ENCODE peak calls at places on chromosome 18, in ten cellular contexts. L is sciatic nerve; P is fibroblast of pulmonary artery; S is brain microvascular endothelial cell; I is hypothalamus; K is stimulated activated CD4-positive, alpha-beta T cell treated with anti-CD3 and anti-CD28 coated beads, Interleukin-1b, Interleukin-23, amount 100 ng/mL, for 1 hour; Z is effector memory CD8-positive, alpha-beta T cell; E is HS-5; F is activated CD4-positive, alpha-beta T cell treated with anti-CD3 and anti-CD28 coated beads, Interleukin-2, amount 50 U/mL, for 4 hours; U is HuH-7.5. W is an unnamed sample.

GRCh38 chr18:50194623-50195532 is at the start of gene MYO5B:
- DNase-seq in L (no peak), I (no peak), S (no peak), P (no peak), Z (peak), F (peak), K (no peak), E (no peak), U (peak), W (peak)

GRCh38 chr18:13245481-13246000 is 27.0 kb downstream of the LDLRAD4 start:
- DNase-seq in U (no peak), I (no peak), L (no peak), P (no peak), K (no peak), S (no peak), Z (no peak), F (no peak), E (no peak), W (no peak)

GRCh38 chr18:78102135-78102534 is 852.5 kb downstream of the GALR1 start:
- DNase-seq in F (no peak), P (no peak), L (no peak), S (no peak), E (no peak), I (no peak), U (no peak), Z (no peak), K (no peak), W (no peak)

GRCh38 chr18:76384114-76384790 is 110.8 kb downstream of the ZNF516 start:
- DNase-seq in F (no peak), E (no peak), S (no peak), P (no peak), I (no peak), L (peak), K (no peak), U (no peak), Z (no peak), W (no peak)

GRCh38 chr18:79495591-79496071 is 99.9 kb downstream of the NFATC1 start:
- DNase-seq in E (no peak), Z (no peak), L (peak), S (no peak), F (no peak), I (no peak), P (no peak), K (no peak), U (no peak), W (no peak)

GRCh38 chr18:60980422-60981005 is 352.7 kb upstream of the CDH20 start:
- DNase-seq in P (no peak), I (no peak), E (no peak), K (no peak), U (no peak), Z (no peak), F (no peak), L (no peak), S (no peak), W (no peak)

GRCh38 chr18:48801728-48802542 is 148.8 kb downstream of the SMAD7 start:
- DNase-seq in S (no peak), L (peak), K (no peak), Z (no peak), I (no peak), E (no peak), U (no peak), P (no peak), F (no peak), W (no peak)

GRCh38 chr18:79542876-79543750 is 136.5 kb upstream of the CTDP1 start:
- DNase-seq in Z (no peak), U (no peak), S (no peak), I (no peak), L (peak), E (no peak), K (no peak), P (no peak), F (no peak), W (no peak)

GRCh38 chr18:59660976-59661743 is 36.1 kb downstream of the CCBE1 start:
- DNase-seq in U (no peak), F (no peak), E (no peak), S (no peak), I (no peak), Z (no peak), L (no peak), P (peak), K (no peak), W (no peak)

GRCh38 chr18:38933910-38934510 is 1368.4 kb upstream of the CELF4 start:
- DNase-seq in S (no peak), K (no peak), L (no peak), Z (no peak), E (no peak), F (no peak), I (no peak), U (no peak), P (no peak), W (no peak)

GRCh38 chr18:58605027-58606020 is 23.6 kb downstream of the ALPK2 start:
- DNase-seq in F (peak), I (no peak), U (peak), E (no peak), K (no peak), P (peak), S (peak), Z (no peak), L (no peak), W (no peak)

GRCh38 chr18:55343396-55344073 is 244.5 kb downstream of the TCF4 start:
- DNase-seq in P (peak), I (no peak), L (no peak), S (no peak), U (no peak), Z (no peak), F (no peak), K (no peak), E (no peak), W (no peak)

GRCh38 chr18:10032331-10032979 is 118.6 kb downstream of the VAPA start:
- DNase-seq in I (peak), E (no peak), S (no peak), U (no peak), Z (no peak), P (no peak), L (no peak), F (no peak), K (no peak), W (peak)

GRCh38 chr18:59265246-59266018 is 7.8 kb downstream of the RAX start:
- DNase-seq in Z (no peak), P (no peak), S (no peak), L (no peak), E (no peak), I (no peak), U (no peak), K (no peak), F (no peak), W (no peak)

GRCh38 chr18:22124970-22125369 is 44.4 kb upstream of the GATA6 start:
- DNase-seq in F (no peak), Z (no peak), I (no peak), K (no peak), S (no peak), L (no peak), E (no peak), U (no peak), P (no peak), W (no peak)

GRCh38 chr18:55272510-55273243 is 313.4 kb upstream of the CCDC68 start:
- DNase-seq in F (no peak), L (no peak), U (no peak), Z (no peak), S (no peak), P (peak), I (no peak), E (no peak), K (no peak), W (no peak)

GRCh38 chr18:34583895-34584294 is 126.2 kb upstream of the DTNA start:
- DNase-seq in U (no peak), I (no peak), S (no peak), K (no peak), Z (no peak), F (no peak), E (no peak), P (no peak), L (no peak), W (no peak)

GRCh38 chr18:55340998-55341397 is 247.0 kb downstream of the TCF4 start:
- DNase-seq in K (no peak), P (no peak), Z (no peak), I (no peak), E (no peak), L (no peak), S (no peak), F (no peak), U (no peak), W (no peak)

GRCh38 chr18:34977787-34978532 is 63.3 kb upstream of the MAPRE2 start:
- DNase-seq in E (no peak), F (peak), L (no peak), K (no peak), I (peak), P (no peak), U (no peak), S (peak), Z (peak), W (peak)

GRCh38 chr18:24656044-24656443 is 195.6 kb downstream of the HRH4 start:
- DNase-seq in Z (no peak), L (no peak), I (no peak), E (no peak), U (no peak), F (no peak), K (no peak), P (no peak), S (no peak), W (no peak)

GRCh38 chr18:76518073-76518472 is 23.0 kb upstream of the ZNF516 start:
- DNase-seq in P (no peak), I (no peak), F (no peak), Z (no peak), K (no peak), S (no peak), L (no peak), U (no peak), E (no peak), W (no peak)

GRCh38 chr18:28041366-28041765 is 135.6 kb downstream of the CDH2 start:
- DNase-seq in L (no peak), Z (no peak), E (no peak), S (peak), P (peak), F (no peak), K (no peak), I (no peak), U (no peak), W (no peak)

GRCh38 chr18:28189400-28190239 is 12.7 kb upstream of the CDH2 start:
- DNase-seq in I (no peak), P (peak), E (no peak), Z (no peak), U (no peak), F (no peak), S (peak), K (no peak), L (no peak), W (no peak)

GRCh38 chr18:13915391-13915790 is at the start of gene MC2R:
- DNase-seq in I (no peak), U (no peak), E (no peak), L (no peak), S (no peak), K (no peak), Z (no peak), F (no peak), P (no peak), W (no peak)

GRCh38 chr18:36095936-36096519 is 28.7 kb upstream of the RPRD1A start:
- DNase-seq in P (peak), L (no peak), I (no peak), U (peak), F (no peak), Z (no peak), E (peak), S (peak), K (no peak), W (no peak)

GRCh38 chr18:61466736-61467135 is 133.5 kb downstream of the CDH20 start:
- DNase-seq in S (no peak), K (no peak), L (no peak), Z (no peak), U (no peak), P (no peak), I (no peak), E (no peak), F (no peak), W (no peak)

GRCh38 chr18:37166491-37166890 is 337.6 kb downstream of the KIAA1328 start:
- DNase-seq in Z (no peak), S (no peak), I (no peak), K (no peak), E (no peak), U (no peak), F (no peak), P (no peak), L (no peak), W (no peak)

GRCh38 chr18:59736061-59736460 is 38.8 kb upstream of the CCBE1 start:
- DNase-seq in S (no peak), F (no peak), I (no peak), E (no peak), K (no peak), P (no peak), L (no peak), U (no peak), Z (no peak), W (no peak)

GRCh38 chr18:8816805-8817204 is 111.4 kb downstream of the MTCL1 start:
- DNase-seq in P (peak), F (no peak), K (no peak), S (peak), Z (no peak), E (no peak), L (no peak), U (no peak), I (no peak), W (no peak)

GRCh38 chr18:25313274-25313673 is 38.7 kb downstream of the ZNF521 start:
- DNase-seq in E (no peak), K (no peak), L (no peak), S (no peak), I (no peak), F (no peak), Z (no peak), P (no peak), U (no peak), W (no peak)

GRCh38 chr18:23314672-23315071 is 138.4 kb upstream of the RIOK3 start:
- DNase-seq in K (no peak), U (no peak), E (no peak), F (no peak), S (no peak), I (no peak), P (no peak), Z (no peak), L (no peak), W (no peak)

GRCh38 chr18:68414407-68414806 is 300.5 kb downstream of the TMX3 start:
- DNase-seq in Z (no peak), I (no peak), F (no peak), U (no peak), E (no peak), P (no peak), S (no peak), K (no peak), L (no peak), W (no peak)

GRCh38 chr18:59516356-59517155 is 157.5 kb upstream of the LMAN1 start:
- DNase-seq in Z (no peak), I (no peak), K (no peak), F (no peak), E (peak), P (peak), L (no peak), U (peak), S (peak), W (no peak)

GRCh38 chr18:23181547-23181946 is 46.3 kb downstream of the CABLES1 start:
- DNase-seq in L (no peak), F (no peak), Z (no peak), U (no peak), K (no peak), S (no peak), I (no peak), P (no peak), E (no peak), W (no peak)

GRCh38 chr18:79211844-79212243 is 142.7 kb downstream of the ATP9B start:
- DNase-seq in E (no peak), I (no peak), F (no peak), Z (no peak), K (no peak), L (no peak), S (no peak), U (no peak), P (peak), W (no peak)

W was measured in effector CD8-positive, alpha-beta T cell.